ENCODE peak calls at places on chromosomes 13 and 19, in eight cellular contexts. C is stimulated activated CD4-positive, alpha-beta T cell treated with anti-CD3 and anti-CD28 coated beads, Interleukin-4, amount 100 ng/mL, for 48 hours; U is glutamatergic neuron; W is DMS153; D is EL; O is GM20000; T is activated naive CD4-positive, alpha-beta T cell treated with anti-CD3 and anti-CD28 coated beads, Interleukin-2, amount 50 U/mL, for 16 hours; L is SJSA1. J is an unnamed sample.

GRCh38 chr19:31348416-31349159 is 648 bp downstream of the TSHZ3 start:
- DNase-seq in D (peak), O (no peak), C (no peak), W (no peak), L (no peak), T (peak), U (peak), J (no peak)

GRCh38 chr13:114266241-114266640 is 15.2 kb upstream of the UPF3A start:
- DNase-seq in L (no peak), D (no peak), T (no peak), O (no peak), U (no peak), W (no peak), C (no peak), J (no peak)

GRCh38 chr19:53624776-53625540 is 6.8 kb upstream of the DPRX start:
- DNase-seq in L (no peak), D (no peak), C (no peak), W (no peak), O (no peak), T (no peak), U (no peak), J (no peak)

GRCh38 chr13:30034448-30034795 is 184.0 kb upstream of the UBL3 start:
- DNase-seq in U (no peak), T (no peak), L (no peak), W (no peak), C (no peak), O (no peak), D (no peak), J (no peak)

GRCh38 chr19:9878511-9879196 is 43.5 kb downstream of the PIN1 start:
- DNase-seq in L (no peak), C (no peak), U (no peak), O (no peak), W (no peak), D (peak), T (no peak), J (no peak)

GRCh38 chr13:32228330-32229041 is 86.7 kb downstream of the ZAR1L start:
- DNase-seq in C (no peak), T (no peak), O (no peak), D (peak), U (no peak), W (peak), L (no peak), J (no peak)

GRCh38 chr13:42229287-42229686 is 42.7 kb upstream of the AKAP11 start:
- DNase-seq in D (no peak), U (no peak), O (no peak), T (no peak), C (no peak), W (no peak), L (no peak), J (no peak)

GRCh38 chr13:30143671-30144400 is 163.5 kb downstream of the KATNAL1 start:
- DNase-seq in L (no peak), U (no peak), D (peak), W (no peak), T (no peak), O (no peak), C (no peak), J (no peak)

GRCh38 chr19:15287496-15287895 is 44.8 kb downstream of the BRD4 start:
- DNase-seq in T (no peak), D (no peak), C (no peak), W (no peak), U (no peak), L (no peak), O (no peak), J (no peak)

GRCh38 chr19:11530432-11530831 is 1.5 kb upstream of the ECSIT start:
- DNase-seq in C (peak), L (no peak), T (peak), D (peak), U (peak), W (peak), O (no peak), J (no peak)

GRCh38 chr13:49310251-49310650 is 62.5 kb downstream of the CDADC1 start:
- DNase-seq in T (no peak), W (no peak), C (no peak), D (no peak), U (no peak), L (no peak), O (no peak), J (no peak)

GRCh38 chr13:111429064-111429558 is 108.7 kb downstream of the TEX29 start:
- DNase-seq in D (peak), T (peak), L (peak), U (peak), O (peak), C (peak), W (no peak), J (no peak)

GRCh38 chr19:14072535-14073231 is at the start of gene MISP3:
- DNase-seq in D (peak), W (peak), T (no peak), O (peak), L (no peak), U (peak), C (no peak), J (no peak)